ENCODE peak calls at places on chromosomes 4 and X, in nine cellular contexts. O is upper lobe of left lung, F is A549, W is adrenal gland, U is sigmoid colon, A is GM12878, Y is Peyer's patch, R is tibial nerve, B is prostate gland. E is an unnamed sample.

GRCh38 chr4:3752022-3752421 is 14.2 kb upstream of the ADRA2C start:
- DNase-seq in O (no peak), F (no peak), W (no peak), U (no peak), A (no peak), Y (no peak), R (no peak), B (no peak), E (no peak)

GRCh38 chr4:62225972-62226371 is 1025.8 kb downstream of the ADGRL3 start:
- DNase-seq in O (no peak), F (no peak), W (no peak), U (no peak), A (no peak), Y (no peak), R (no peak), B (no peak), E (no peak)

GRCh38 chr4:74420863-74421262 is 24.1 kb upstream of the AREG start:
- DNase-seq in O (no peak), F (no peak), W (no peak), U (no peak), A (no peak), Y (no peak), R (no peak), B (no peak), E (no peak)

GRCh38 chrX:14802943-14803710 is 69.7 kb downstream of the FANCB start:
- DNase-seq in O (no peak), F (no peak), W (no peak), U (no peak), A (no peak), Y (no peak), R (no peak), B (no peak), E (no peak)

GRCh38 chr4:71520850-71521249 is 182.0 kb downstream of the SLC4A4 start:
- DNase-seq in O (no peak), F (no peak), W (no peak), U (no peak), A (no peak), Y (no peak), R (no peak), B (no peak), E (no peak)

GRCh38 chr4:2136736-2137135 is 77.6 kb downstream of the NAT8L start:
- DNase-seq in O (no peak), F (no peak), W (no peak), U (no peak), A (no peak), Y (no peak), R (no peak), B (no peak), E (no peak)

GRCh38 chrX:48937065-48937907 is 18.5 kb upstream of the PIM2 start:
- DNase-seq in O (peak; percentile 75), F (no peak), W (peak; percentile 56), U (no peak), A (peak; percentile 79), Y (peak; percentile 96), R (peak; percentile 18), B (peak; percentile 9), E (peak; percentile 91)

GRCh38 chr4:110618091-110619000 is 4.5 kb downstream of the PITX2 start:
- DNase-seq in O (peak; percentile 57), F (no peak), W (no peak), U (no peak), A (no peak), Y (peak; percentile 73), R (no peak), B (no peak), E (peak; percentile 85)

GRCh38 chrX:1150569-1151347 is 61.7 kb downstream of the CRLF2 start:
- DNase-seq in O (no peak), F (no peak), W (peak; percentile 23), U (no peak), A (no peak), Y (peak; percentile 15), R (no peak), B (no peak), E (no peak)

GRCh38 chr4:137635108-137635507 is 102.8 kb upstream of the PCDH18 start:
- DNase-seq in O (no peak), F (peak; percentile 3), W (no peak), U (no peak), A (no peak), Y (no peak), R (peak; percentile 50), B (no peak), E (no peak)

GRCh38 chrX:112043997-112044396 is 38.6 kb downstream of the TRPC5 start:
- DNase-seq in O (no peak), F (peak; percentile 34), W (no peak), U (no peak), A (no peak), Y (no peak), R (no peak), B (no peak), E (no peak)

DNA sequence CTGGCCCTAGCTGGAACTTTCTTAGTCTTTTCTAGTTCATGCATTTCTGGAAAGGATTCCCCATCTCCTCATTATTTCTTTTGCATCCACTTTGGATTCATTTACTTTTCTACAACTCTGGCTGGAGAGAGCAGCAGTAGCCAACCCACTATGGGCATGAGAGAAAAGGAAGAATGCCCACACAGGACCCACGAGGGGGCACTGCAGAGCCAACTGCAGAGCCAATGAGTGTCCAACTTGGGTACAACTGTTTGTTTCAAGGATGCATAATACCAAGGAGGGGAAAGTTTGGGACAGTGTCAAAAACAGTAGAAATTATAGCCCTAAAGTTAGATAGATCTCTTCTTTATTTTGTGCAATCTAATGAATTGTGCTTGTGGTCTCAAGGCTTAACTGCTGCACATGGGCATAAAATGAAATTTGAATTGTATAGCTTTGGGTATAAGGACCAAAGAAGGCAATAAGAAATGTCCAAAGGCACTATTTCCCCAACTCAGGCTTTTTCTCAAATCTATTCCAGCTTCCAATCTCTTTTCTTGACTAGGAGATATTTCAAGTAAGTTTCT is 230.6 kb downstream of the NSUN7 start:
- DNase-seq in O (no peak), F (no peak), W (no peak), U (no peak), A (no peak), Y (no peak), R (no peak), B (no peak), E (no peak)
- TF ChIP-seq CTCF in O (peak; percentile 26), F (peak; percentile 38), W (no peak), U (peak; percentile 15), A (peak; percentile 60), Y (no peak), R (no peak), B (no peak), E (no peak)

DNA sequence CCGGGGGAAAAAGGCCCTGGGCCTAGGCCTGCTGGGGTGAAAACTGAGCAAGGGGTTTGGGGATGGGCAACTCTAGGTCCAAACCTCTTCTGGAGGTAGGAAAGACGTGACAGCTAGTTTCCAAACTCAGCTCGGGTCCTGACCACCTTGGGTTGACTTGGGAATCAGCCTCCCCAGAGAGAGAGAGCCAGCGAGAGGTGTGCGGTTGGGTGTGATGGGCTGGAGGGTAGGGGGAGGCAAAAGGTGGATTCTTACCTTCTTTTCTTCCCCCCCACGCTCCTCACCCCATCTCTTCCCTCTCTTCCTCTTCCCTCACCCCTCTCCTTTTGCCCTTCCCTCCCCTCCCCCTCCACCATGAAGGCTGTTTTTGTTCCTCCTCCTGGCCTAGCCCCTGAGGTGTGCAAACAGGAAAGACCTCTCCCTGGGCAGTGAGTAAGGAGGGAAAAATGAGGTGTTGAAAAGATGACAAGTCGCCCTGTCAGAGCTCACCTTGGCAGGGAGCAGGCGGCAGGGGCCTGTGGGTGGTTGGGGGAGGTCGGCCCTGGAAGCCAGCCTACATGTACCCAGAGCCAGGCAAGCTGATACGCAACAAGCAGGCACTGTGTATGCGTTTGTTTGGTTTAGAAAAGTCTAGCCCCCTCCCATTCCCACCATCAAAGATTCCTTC is 14.8 kb downstream of the PJA1 start:
- DNase-seq in O (no peak), F (peak; percentile 18), W (no peak), U (no peak), A (no peak), Y (no peak), R (no peak), B (no peak), E (no peak)
- H3K4me3 ChIP-seq in O (no peak overlapping the region), F (no peak overlapping the region), W (no peak overlapping the region), U (no peak overlapping the region), A (no peak overlapping the region), Y (no peak overlapping the region), R (no peak overlapping the region), B (no peak overlapping the region), E (no peak overlapping the region)

GRCh38 chr4:4859010-4859798 is at the start of gene MSX1:
- DNase-seq in O (peak; percentile 97), F (peak; percentile 74), W (peak; percentile 92), U (peak; percentile 90), A (no peak), Y (peak; percentile 79), R (peak; percentile 75), B (peak; percentile 84), E (peak; percentile 97)
- TF ChIP-seq POLR2A in O (no peak), F (peak; percentile 88), W (peak; percentile 91), U (no peak), A (peak; percentile 72), Y (no peak), R (no peak), B (peak; percentile 82), E (peak; percentile 61)

DNA sequence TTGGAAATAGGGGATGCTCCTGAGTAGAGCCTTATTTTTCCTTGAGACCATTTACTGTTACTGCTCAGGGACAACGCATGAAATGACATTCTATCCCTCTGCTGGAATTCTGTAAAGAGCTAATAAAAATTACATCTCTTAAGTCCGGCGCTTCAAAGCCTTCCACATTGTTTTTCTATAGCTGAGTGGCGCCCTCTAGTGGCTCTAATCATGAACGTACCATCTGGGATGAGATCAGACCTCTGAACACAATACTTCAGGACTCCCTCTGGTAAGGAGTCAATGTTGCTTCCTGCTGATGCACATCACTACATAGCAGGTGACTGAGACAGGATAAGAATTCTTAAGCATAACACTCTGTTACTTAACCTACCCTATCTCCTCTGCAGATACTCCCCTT is 6.0 kb downstream of the HMGN5 start:
- DNase-seq in O (no peak), F (peak; percentile 66), W (peak; percentile 76), U (no peak), A (no peak), Y (peak; percentile 85), R (peak; percentile 66), B (peak; percentile 6), E (no peak)
- TF ChIP-seq CTCF in O (peak; percentile 55), F (peak; percentile 51), W (peak; percentile 81), U (peak; percentile 49), A (peak; percentile 75), Y (peak; percentile 49), R (peak; percentile 61), B (peak; percentile 10), E (no peak)

DNA sequence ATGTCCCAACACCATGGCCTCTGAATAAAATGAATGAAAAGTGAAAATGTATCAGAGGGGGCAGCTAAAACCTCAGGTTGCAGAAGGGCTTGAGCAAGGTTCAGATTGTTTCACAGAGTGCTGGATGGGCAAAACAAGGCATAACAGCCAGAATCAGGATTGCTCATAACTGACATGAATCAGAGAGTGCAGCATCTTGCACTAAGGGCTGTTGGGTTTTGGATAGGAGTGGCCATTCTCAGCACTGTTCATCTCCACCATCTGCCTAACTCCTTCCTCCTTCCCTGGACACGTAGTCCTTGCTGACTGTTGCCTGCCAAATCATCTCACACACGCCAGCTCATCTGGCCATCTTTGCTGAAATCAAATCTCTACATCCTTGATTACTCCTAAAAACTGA is 75.3 kb upstream of the C1QTNF7 start:
- DNase-seq in O (no peak), F (no peak), W (no peak), U (no peak), A (no peak), Y (no peak), R (no peak), B (no peak), E (no peak)
- H3K4me3 ChIP-seq in O (no peak overlapping the region), F (no peak overlapping the region), W (no peak overlapping the region), U (no peak overlapping the region), A (no peak overlapping the region), Y (no peak overlapping the region), R (no peak overlapping the region), B (no peak overlapping the region), E (no peak overlapping the region)

E was measured in lower leg skin.